ENCODE peak calls at places on chromosomes 12 and 14, in seven cellular contexts. U, X, Y, D, W, J and H are unnamed samples.

GRCh38 chr12:6273209-6273928 is 37.1 kb upstream of the PLEKHG6 start:
- DNase-seq in Y (no peak), X (no peak), W (no peak), D (no peak), J (no peak), U (no peak), H (peak)

GRCh38 chr12:108691995-108692808 is 39.1 kb downstream of the CORO1C start:
- DNase-seq in X (no peak), D (peak), U (no peak), J (no peak), W (peak), Y (peak), H (peak)

GRCh38 chr14:65019944-65020566 is 33.4 kb downstream of the FNTB start:
- DNase-seq in Y (peak), J (peak), W (peak), X (peak), D (peak), U (no peak), H (peak)

GRCh38 chr12:94749890-94750289 is 99.5 kb upstream of the TMCC3 start:
- DNase-seq in U (no peak), J (no peak), X (no peak), Y (no peak), D (no peak), W (no peak), H (no peak)

GRCh38 chr12:67810166-67810565 is 161.6 kb downstream of the DYRK2 start:
- DNase-seq in W (no peak), X (no peak), Y (no peak), D (no peak), U (no peak), J (no peak), H (no peak)

GRCh38 chr14:77181603-77182437 is at the start of gene TMEM63C:
- DNase-seq in J (peak), X (peak), Y (peak), D (peak), W (peak), U (peak), H (peak)

GRCh38 chr12:124422142-124422569 is 127.3 kb downstream of the RFLNA start:
- DNase-seq in U (peak), Y (no peak), D (peak), W (no peak), X (peak), J (peak), H (peak)

GRCh38 chr12:42705863-42706262 is 116.3 kb upstream of the PRICKLE1 start:
- DNase-seq in W (peak), J (no peak), D (peak), Y (peak), U (peak), X (peak), H (no peak)

GRCh38 chr12:95548056-95548538 is 3.2 kb downstream of the USP44 start:
- DNase-seq in W (peak), J (no peak), U (no peak), Y (no peak), X (peak), D (peak), H (peak)

GRCh38 chr12:102462803-102463499 is 17.4 kb downstream of the IGF1 start:
- DNase-seq in J (no peak), D (no peak), W (no peak), U (no peak), Y (peak), X (no peak), H (no peak)

GRCh38 chr14:105398726-105399440 is 545 bp downstream of the TEX22 start:
- DNase-seq in X (no peak), Y (peak), J (no peak), U (no peak), D (peak), W (no peak), H (no peak)

GRCh38 chr12:53094394-53094787 is 3.1 kb upstream of the IGFBP6 start:
- DNase-seq in J (no peak), X (no peak), U (no peak), D (no peak), Y (no peak), W (no peak), H (no peak)

GRCh38 chr12:77238368-77238767 is 173.0 kb upstream of the E2F7 start:
- DNase-seq in Y (no peak), W (no peak), U (no peak), D (no peak), X (no peak), J (no peak), H (no peak)

GRCh38 chr14:99327050-99327449 is 55.1 kb upstream of the BCL11B start:
- DNase-seq in X (no peak), W (no peak), J (no peak), D (no peak), Y (no peak), U (peak), H (peak)

GRCh38 chr12:116204785-116205184 is 72.7 kb downstream of the MED13L start:
- DNase-seq in X (no peak), Y (no peak), U (no peak), W (no peak), D (no peak), J (no peak), H (no peak)

GRCh38 chr14:52013984-52014600 is 24.7 kb downstream of the RTRAF start:
- DNase-seq in W (peak), X (no peak), J (peak), Y (no peak), U (no peak), D (no peak), H (peak)

GRCh38 chr14:94025720-94026119 is 420 bp upstream of the OTUB2 start:
- DNase-seq in W (no peak), Y (peak), X (no peak), U (no peak), J (no peak), D (no peak), H (no peak)

GRCh38 chr14:81303258-81303935 is 82.6 kb upstream of the GTF2A1 start:
- DNase-seq in D (peak), U (peak), J (no peak), Y (no peak), X (peak), W (no peak), H (no peak)

GRCh38 chr12:124568431-124569374 is 1.3 kb upstream of the NCOR2 start:
- DNase-seq in X (peak), Y (peak), J (no peak), D (peak), U (peak), W (peak), H (peak)

GRCh38 chr12:28409892-28410291 is 219.6 kb downstream of the CCDC91 start:
- DNase-seq in U (no peak), W (no peak), X (no peak), Y (peak), D (no peak), J (no peak), H (no peak)

GRCh38 chr14:67999693-68000384 is 180.3 kb downstream of the RAD51B start:
- DNase-seq in X (no peak), W (no peak), D (peak), U (no peak), Y (peak), J (peak), H (no peak)

GRCh38 chr14:88825078-88825458 is 617 bp downstream of the TTC8 start:
- DNase-seq in J (peak), D (no peak), X (no peak), U (no peak), Y (peak), W (no peak), H (no peak)

GRCh38 chr12:55694651-55695050 is 13.1 kb downstream of the ITGA7 start:
- DNase-seq in W (no peak), Y (no peak), X (no peak), J (no peak), D (no peak), U (no peak), H (no peak)

GRCh38 chr12:107446476-107446875 is 239.1 kb upstream of the PWP1 start:
- DNase-seq in J (no peak), D (no peak), W (no peak), U (no peak), X (no peak), Y (no peak), H (no peak)

GRCh38 chr12:124046206-124046740 is 73.3 kb downstream of the ZNF664 start:
- DNase-seq in D (no peak), J (no peak), X (no peak), U (no peak), Y (no peak), W (no peak), H (no peak)

GRCh38 chr12:102956738-102957338 is 636 bp upstream of the ASCL1 start:
- DNase-seq in Y (no peak), D (no peak), W (no peak), X (no peak), U (no peak), J (no peak), H (no peak)

GRCh38 chr14:23102801-23103200 is 2.0 kb downstream of the CIROP start:
- DNase-seq in D (no peak), W (no peak), U (no peak), Y (no peak), J (no peak), X (no peak), H (no peak)

GRCh38 chr12:85669911-85670310 is 166.3 kb downstream of the RASSF9 start:
- DNase-seq in D (no peak), J (no peak), X (no peak), W (no peak), Y (no peak), U (no peak), H (no peak)

DNA sequence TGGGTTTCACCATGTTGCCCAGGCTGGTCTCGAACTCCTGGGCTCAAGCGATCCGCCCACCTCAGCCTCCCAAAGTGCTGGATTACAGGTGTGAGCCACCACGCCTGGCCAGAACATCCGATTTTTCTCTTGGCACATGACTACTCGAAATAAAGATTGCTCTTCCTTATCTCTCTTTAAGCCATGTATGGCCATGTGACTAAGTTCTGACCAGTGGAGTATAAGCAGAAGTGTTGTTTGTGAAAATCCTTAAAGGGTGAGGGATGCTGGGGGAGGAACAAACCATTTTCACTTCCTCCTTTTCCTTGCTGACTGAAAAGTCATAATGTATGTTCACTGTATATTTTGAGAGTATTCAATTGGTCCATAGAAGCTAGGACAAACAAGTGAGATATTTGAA is 50.7 kb upstream of the ATF7IP start:
- DNase-seq in Y (no peak), D (no peak), X (no peak), U (no peak), J (no peak), W (no peak), H (no peak)
- TF ChIP-seq CTCF in Y (no peak), D (no peak), X (no peak), U (no peak), J (no peak), W (no peak), H (no peak)

GRCh38 chr14:61051046-61051445 is 70.0 kb downstream of the SLC38A6 start:
- DNase-seq in U (no peak), J (no peak), Y (peak), W (peak), D (peak), X (no peak), H (no peak)
- H3K27ac ChIP-seq in U (no peak), J (no peak), Y (no peak), W (no peak), D (no peak), X (no peak), H (peak)

DNA sequence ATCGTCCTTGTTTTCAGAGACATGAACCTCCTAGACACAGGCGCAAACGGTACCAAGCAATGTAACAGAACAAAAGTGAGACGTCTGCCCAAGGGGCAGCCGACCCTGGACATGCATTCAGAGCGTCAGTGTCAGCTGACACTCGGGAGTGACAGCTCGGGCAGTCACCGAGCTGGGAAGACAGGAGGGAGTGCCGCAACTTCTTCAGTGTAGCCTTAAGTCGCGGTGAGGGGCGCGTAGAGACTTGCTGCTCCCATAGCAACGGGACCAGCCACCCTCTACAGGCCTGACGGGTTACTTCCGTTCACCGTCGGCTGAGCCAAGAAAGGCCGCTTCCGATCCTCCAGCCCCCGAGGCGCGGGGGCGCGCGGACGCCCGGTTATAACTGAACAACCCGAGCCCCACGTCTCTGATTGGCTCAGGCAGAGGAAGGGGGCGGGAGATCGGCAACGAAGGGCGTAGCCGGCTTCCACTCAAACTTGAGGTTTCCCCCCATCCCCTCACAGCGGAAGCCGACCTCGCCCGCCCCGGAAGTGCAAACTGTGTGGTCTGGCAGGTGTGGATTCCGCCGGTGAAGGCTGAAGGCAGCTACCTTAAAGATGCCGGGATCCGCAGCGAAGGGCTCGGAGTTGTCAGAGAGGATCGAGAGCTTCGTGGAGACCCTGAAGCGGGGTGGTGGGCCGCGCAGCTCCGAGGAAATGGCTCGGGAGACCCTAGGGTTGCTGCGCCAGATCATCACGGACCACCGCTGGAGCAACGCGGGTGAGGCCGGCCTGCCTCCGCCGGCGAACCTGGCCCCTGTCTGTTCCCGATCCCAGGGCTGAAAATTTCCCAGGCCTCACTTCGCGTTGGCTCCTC is at the start of gene EIF2B2:
- DNase-seq in Y (peak), D (peak), J (peak), X (peak), W (peak), U (peak), H (peak)
- TF ChIP-seq CTCF in Y (no peak), D (no peak), J (no peak), X (no peak), W (peak), U (peak), H (peak)

GRCh38 chr12:32874926-32875325 is 21.7 kb downstream of the PKP2 start:
- DNase-seq in Y (no peak), X (no peak), U (no peak), J (no peak), D (no peak), W (no peak), H (no peak)

GRCh38 chr12:32881107-32881506 is 15.5 kb downstream of the PKP2 start:
- DNase-seq in W (no peak), X (no peak), U (no peak), J (no peak), Y (no peak), D (no peak), H (no peak)

GRCh38 chr12:32874083-32874482 is 22.5 kb downstream of the PKP2 start:
- DNase-seq in Y (no peak), D (no peak), U (no peak), W (no peak), J (no peak), X (no peak), H (no peak)

GRCh38 chr12:32875990-32876389 is 20.6 kb downstream of the PKP2 start:
- DNase-seq in Y (no peak), X (no peak), W (no peak), U (no peak), D (no peak), J (no peak), H (no peak)

GRCh38 chr12:32877670-32878459 is 18.7 kb downstream of the PKP2 start:
- DNase-seq in D (no peak), J (no peak), Y (no peak), W (no peak), U (no peak), X (peak), H (peak)
- H3K27ac ChIP-seq in D (no peak), J (no peak), Y (no peak), W (no peak), U (no peak), X (peak), H (no peak)

GRCh38 chr12:70120970-70121369 is 122.3 kb upstream of the CNOT2 start:
- DNase-seq in J (no peak), W (no peak), D (no peak), X (no peak), Y (no peak), U (no peak), H (no peak)
- TF ChIP-seq CTCF in J (no peak), W (no peak), D (no peak), X (no peak), Y (no peak), U (no peak), H (no peak)

DNA sequence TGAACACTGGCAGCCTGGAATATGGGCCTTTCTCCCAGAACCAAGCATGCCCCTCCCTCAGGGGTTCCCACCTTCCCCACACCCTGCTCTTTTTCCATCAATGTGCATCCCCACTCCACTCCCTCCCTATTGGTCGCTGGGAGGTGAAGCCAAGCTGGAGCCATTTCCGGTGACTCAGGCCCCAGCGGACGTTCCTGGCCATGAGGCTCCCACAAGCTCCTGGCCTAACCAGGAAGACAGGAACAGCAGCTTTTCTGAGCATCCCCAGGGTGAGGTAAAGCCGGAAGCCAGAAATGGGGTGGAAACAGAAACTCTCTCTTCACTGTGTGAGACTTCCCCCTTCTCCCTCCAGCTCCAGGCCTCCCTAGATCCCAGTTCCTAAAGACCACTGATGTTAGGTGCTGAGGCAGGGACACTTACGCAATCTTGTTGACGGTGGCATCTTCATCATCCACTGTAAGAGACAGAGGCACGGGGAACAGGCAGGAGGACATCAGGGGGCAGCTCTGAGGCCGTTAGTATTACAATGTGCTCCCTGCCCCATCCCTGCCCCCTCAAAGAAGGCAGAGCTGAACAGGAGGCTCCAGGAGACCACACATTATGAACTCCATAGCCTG is 5.0 kb downstream of the LMBR1L start:
- DNase-seq in W (no peak), J (no peak), Y (peak), X (no peak), D (no peak), U (no peak), H (no peak)
- H3K27ac ChIP-seq in W (no peak), J (no peak), Y (no peak), X (no peak), D (peak), U (peak), H (no peak)

GRCh38 chr12:72570601-72571000 is 298.4 kb downstream of the TRHDE start:
- DNase-seq in Y (no peak), D (peak), W (peak), J (no peak), X (no peak), U (no peak), H (peak)
- TF ChIP-seq CTCF in Y (no peak), D (peak), W (peak), J (no peak), X (no peak), U (no peak), H (peak)

GRCh38 chr14:73777420-73777819 is 63.2 kb upstream of the PNMA1 start:
- DNase-seq in D (no peak), U (no peak), W (peak), J (no peak), X (no peak), Y (no peak), H (peak)

GRCh38 chr14:73774244-73774575 is 60.0 kb upstream of the PNMA1 start:
- DNase-seq in Y (no peak), D (no peak), U (no peak), W (no peak), X (no peak), J (no peak), H (peak)

GRCh38 chr14:73775339-73776193 is 61.4 kb upstream of the PNMA1 start:
- DNase-seq in W (no peak), D (no peak), U (no peak), J (no peak), Y (no peak), X (no peak), H (peak)

GRCh38 chr14:73774671-73775070 is 60.5 kb upstream of the PNMA1 start:
- DNase-seq in Y (no peak), D (no peak), J (no peak), W (no peak), U (no peak), X (no peak), H (peak)

GRCh38 chr14:73776194-73776537 is 62.0 kb upstream of the PNMA1 start:
- DNase-seq in X (no peak), Y (peak), D (no peak), W (no peak), U (no peak), J (no peak), H (no peak)
- H3K27ac ChIP-seq in X (no peak), Y (no peak), D (no peak), W (no peak), U (peak), J (no peak), H (no peak)

DNA sequence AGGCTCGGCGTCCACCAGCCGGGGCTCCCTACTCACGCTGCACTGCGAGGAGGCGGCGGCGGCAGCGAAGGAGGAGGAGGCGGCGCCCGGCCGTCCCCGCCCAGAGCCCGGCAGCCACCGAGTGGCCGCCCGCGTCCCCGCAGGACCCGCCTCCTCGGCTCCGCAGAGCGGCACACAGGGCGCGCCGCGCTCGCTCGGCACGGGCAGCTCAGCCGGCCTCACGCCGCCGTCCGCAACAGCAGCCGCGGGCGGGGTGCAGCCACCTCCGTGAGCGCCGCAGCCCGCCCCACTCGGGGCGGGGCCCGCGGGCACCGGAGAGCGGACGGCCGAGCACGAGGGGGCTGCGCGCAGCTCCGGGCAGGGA is at the start of gene ATP2B1:
- DNase-seq in J (peak), X (peak), U (peak), W (peak), Y (peak), D (peak), H (peak)
- TF ChIP-seq CTCF in J (no peak), X (no peak), U (no peak), W (no peak), Y (no peak), D (no peak), H (no peak)